ENCODE peak calls at places on chromosomes 11 and 22, in nine cellular contexts. C is cardiac fibroblast, J is GM12865, U is lower lobe of right lung, Q is fibroblast of pulmonary artery, A is heart right ventricle, M is mucosa of descending colon, F is heart left ventricle, R is body of pancreas. Z is an unnamed sample.

GRCh38 chr22:35043932-35044319 is 22.0 kb upstream of the ISX start:
- DNase-seq in C (no peak), J (no peak), U (no peak), Q (no peak), A (no peak), M (no peak), F (no peak), R (no peak), Z (no peak)

GRCh38 chr11:126636911-126637799 is 281.7 kb downstream of the ST3GAL4 start:
- DNase-seq in C (peak; percentile 42), J (no peak), U (no peak), Q (peak; percentile 26), A (no peak), M (no peak), F (no peak), R (no peak), Z (no peak)

GRCh38 chr11:17703951-17704350 is 15.4 kb upstream of the MYOD1 start:
- DNase-seq in C (peak; percentile 49), J (peak; percentile 42), U (no peak), Q (peak; percentile 23), A (no peak), M (no peak), F (no peak), R (no peak), Z (no peak)

GRCh38 chr22:21926728-21927127 is 25.9 kb downstream of the PPM1F start:
- DNase-seq in C (no peak), J (no peak), U (no peak), Q (no peak), A (no peak), M (no peak), F (no peak), R (no peak), Z (no peak)

GRCh38 chr11:87292598-87292997 is 254.9 kb downstream of the TMEM135 start:
- DNase-seq in C (no peak), J (no peak), U (no peak), Q (no peak), A (no peak), M (no peak), F (no peak), R (no peak), Z (no peak)

GRCh38 chr11:128904303-128904871 is 13.2 kb downstream of the KCNJ5 start:
- DNase-seq in C (no peak), J (no peak), U (no peak), Q (no peak), A (no peak), M (peak; percentile 22), F (no peak), R (no peak), Z (peak; percentile 68)

GRCh38 chr11:128532016-128532570 is 55.3 kb downstream of the ETS1 start:
- DNase-seq in C (no peak), J (no peak), U (no peak), Q (no peak), A (no peak), M (no peak), F (no peak), R (peak; percentile 46), Z (no peak)

GRCh38 chr11:95242202-95242989 is 11.4 kb upstream of the SESN3 start:
- DNase-seq in C (no peak), J (peak; percentile 11), U (no peak), Q (no peak), A (no peak), M (no peak), F (no peak), R (no peak), Z (no peak)

GRCh38 chr22:31935961-31936635 is 8.2 kb upstream of the YWHAH start:
- DNase-seq in C (no peak), J (no peak), U (no peak), Q (no peak), A (no peak), M (no peak), F (no peak), R (no peak), Z (no peak)

GRCh38 chr22:42473484-42474193 is 41.4 kb upstream of the NFAM1 start:
- DNase-seq in C (peak; percentile 75), J (peak; percentile 63), U (no peak), Q (peak; percentile 78), A (peak; percentile 12), M (no peak), F (no peak), R (no peak), Z (peak; percentile 1)

GRCh38 chr11:2198621-2199365 is 27.2 kb upstream of the TH start:
- DNase-seq in C (no peak), J (no peak), U (no peak), Q (no peak), A (no peak), M (no peak), F (peak; percentile 47), R (no peak), Z (peak; percentile 68)

GRCh38 chr11:17972987-17973386 is 39.9 kb downstream of the SERGEF start:
- DNase-seq in C (peak; percentile 76), J (peak; percentile 20), U (no peak), Q (peak; percentile 86), A (peak; percentile 59), M (no peak), F (peak; percentile 62), R (no peak), Z (no peak)

GRCh38 chr11:111913997-111914396 is 1.5 kb downstream of the HSPB2 start:
- DNase-seq in C (peak; percentile 66), J (no peak), U (no peak), Q (peak; percentile 88), A (peak; percentile 77), M (no peak), F (peak; percentile 65), R (no peak), Z (peak; percentile 84)
- H3K4me3 ChIP-seq in C (no peak overlapping the region), J (no peak overlapping the region), U (peak overlapping the region; percentile 59), Q (no peak overlapping the region), A (peak overlapping the region; percentile 53), M (no peak overlapping the region), F (peak overlapping the region; percentile 55), R (no peak overlapping the region), Z (peak overlapping the region; percentile 59)

DNA sequence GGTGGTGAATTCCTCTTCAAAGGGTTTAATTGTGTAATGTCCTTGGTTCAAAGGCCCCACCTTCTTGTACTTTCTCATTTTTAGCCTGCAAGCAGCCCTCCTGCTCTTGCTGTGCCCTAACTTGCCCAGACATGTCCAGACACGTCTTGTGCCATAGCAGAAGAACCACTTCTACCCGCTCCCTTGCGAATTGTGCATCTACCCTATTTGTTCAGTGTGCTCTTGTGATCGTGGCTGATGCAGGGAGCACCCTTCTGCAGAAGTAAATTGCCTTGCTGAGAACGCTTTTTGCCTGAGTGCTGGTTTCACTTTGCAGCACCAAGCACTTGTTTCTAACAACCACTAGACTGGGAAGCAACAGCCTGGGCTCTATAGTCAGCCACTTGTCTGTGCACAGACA is 249.4 kb downstream of the SBF2 start:
- DNase-seq in C (peak; percentile 29), J (peak; percentile 18), U (no peak), Q (peak; percentile 21), A (no peak), M (no peak), F (no peak), R (no peak), Z (no peak)
- H3K4me3 ChIP-seq in C (no peak overlapping the region), J (no peak overlapping the region), U (no peak overlapping the region), Q (no peak overlapping the region), A (no peak overlapping the region), M (no peak overlapping the region), F (no peak overlapping the region), R (no peak overlapping the region), Z (no peak overlapping the region)

GRCh38 chr22:36384766-36385400 is 2.9 kb downstream of the MYH9 start:
- DNase-seq in C (peak; percentile 51), J (peak; percentile 45), U (no peak), Q (no peak), A (no peak), M (no peak), F (no peak), R (no peak), Z (no peak)

GRCh38 chr22:36386351-36386899 is 1.3 kb downstream of the MYH9 start:
- DNase-seq in C (peak; percentile 57), J (peak; percentile 92), U (peak; percentile 66), Q (no peak), A (no peak), M (peak; percentile 78), F (peak; percentile 71), R (no peak), Z (peak; percentile 92)

GRCh38 chr22:36381513-36382079 is 6.2 kb downstream of the MYH9 start:
- DNase-seq in C (no peak), J (no peak), U (no peak), Q (no peak), A (no peak), M (no peak), F (no peak), R (no peak), Z (no peak)

GRCh38 chr22:36385491-36386350 is 2.0 kb downstream of the MYH9 start:
- DNase-seq in C (peak; percentile 77), J (peak; percentile 76), U (peak; percentile 78), Q (no peak), A (no peak), M (no peak), F (no peak), R (peak; percentile 94), Z (peak; percentile 85)

DNA sequence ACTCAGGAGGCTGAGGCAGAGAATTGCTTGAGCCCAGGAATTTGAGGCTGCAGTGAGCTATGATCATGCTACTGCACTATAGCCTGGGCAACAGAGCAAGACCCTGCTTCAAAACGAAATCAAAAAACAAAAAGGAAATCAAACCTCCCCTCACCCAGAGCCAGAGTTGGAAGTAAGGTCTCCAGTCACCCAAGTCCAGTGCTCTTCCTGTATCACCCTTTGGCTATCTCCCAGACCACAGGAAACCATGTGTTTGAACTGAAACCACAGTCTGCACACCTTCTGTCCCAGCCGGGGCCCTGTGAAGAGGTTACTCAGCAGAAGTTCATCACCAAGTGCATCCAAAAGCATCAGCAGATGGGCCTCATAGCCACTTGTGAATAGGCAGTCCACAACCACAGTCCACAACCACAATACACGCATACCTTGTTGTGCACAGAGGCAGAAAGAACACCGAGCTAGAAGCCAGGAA is 4.6 kb downstream of the MYH9 start:
- DNase-seq in C (peak; percentile 92), J (peak; percentile 95), U (no peak), Q (peak; percentile 59), A (no peak), M (no peak), F (no peak), R (no peak), Z (no peak)
- H3K4me3 ChIP-seq in C (peak overlapping the region; percentile 10), J (peak overlapping the region; percentile 8), U (peak overlapping the region; percentile 84), Q (no peak overlapping the region), A (peak overlapping the region; percentile 99), M (no peak overlapping the region), F (peak overlapping the region; percentile 99), R (no peak overlapping the region), Z (peak overlapping the region; percentile 23)

GRCh38 chr11:22920939-22921565 is 60.8 kb upstream of the CCDC179 start:
- DNase-seq in C (peak; percentile 69), J (peak; percentile 66), U (no peak), Q (peak; percentile 70), A (peak; percentile 7), M (no peak), F (no peak), R (peak; percentile 42), Z (no peak)
- H3K4me3 ChIP-seq in C (no peak overlapping the region), J (no peak overlapping the region), U (no peak overlapping the region), Q (no peak overlapping the region), A (no peak overlapping the region), M (no peak overlapping the region), F (no peak overlapping the region), R (no peak overlapping the region), Z (no peak overlapping the region)

DNA sequence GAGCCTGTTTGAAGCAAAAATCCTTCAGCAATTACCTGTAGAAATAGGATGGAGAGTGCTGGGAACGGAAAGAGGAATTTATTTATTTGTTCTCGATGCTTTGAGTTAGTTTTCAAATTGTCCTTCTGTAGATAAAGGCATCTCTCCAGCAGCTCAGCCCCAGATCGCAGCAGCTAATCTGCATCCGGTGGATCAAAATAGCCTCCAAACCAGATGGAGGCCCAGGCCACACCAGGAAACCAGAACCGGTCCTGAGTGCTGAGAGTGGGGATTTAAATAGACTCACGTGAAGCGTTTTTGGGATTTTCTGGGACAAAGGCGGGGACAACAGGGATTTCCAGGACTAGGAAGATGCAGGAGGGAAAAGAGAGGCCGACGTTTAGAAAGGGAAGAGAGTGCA is 148.5 kb downstream of the TRIM29 start:
- DNase-seq in C (no peak), J (no peak), U (no peak), Q (no peak), A (peak; percentile 15), M (no peak), F (no peak), R (no peak), Z (no peak)
- H3K4me3 ChIP-seq in C (no peak overlapping the region), J (no peak overlapping the region), U (no peak overlapping the region), Q (no peak overlapping the region), A (no peak overlapping the region), M (no peak overlapping the region), F (no peak overlapping the region), R (no peak overlapping the region), Z (no peak overlapping the region)